ENCODE peak calls at places on chromosome 22, in ten cellular contexts. A is uterus, C is lung, W is fibroblast of lung, X is right atrium auricular region, Q is AG04450, S is endothelial cell, R is AG09309, P is omental fat pad, B is neural progenitor cell. T is an unnamed sample.

GRCh38 chr22:17339095-17339693 is 30.1 kb upstream of the CECR2 start:
- DNase-seq in A (no peak), C (no peak), B (no peak), S (no peak), W (no peak), R (no peak), Q (no peak), X (no peak), P (no peak), T (no peak)

GRCh38 chr22:27980424-27981148 is 61.5 kb upstream of the PITPNB start:
- DNase-seq in R (no peak), B (peak), A (no peak), Q (no peak), X (no peak), S (no peak), P (no peak), W (no peak), C (no peak), T (no peak)

GRCh38 chr22:34427841-34428240 is 507.6 kb upstream of the LARGE1 start:
- DNase-seq in X (no peak), C (no peak), Q (no peak), A (no peak), B (no peak), W (no peak), R (no peak), P (no peak), S (no peak), T (no peak)

GRCh38 chr22:27420817-27421361 is 380.7 kb downstream of the MN1 start:
- DNase-seq in S (no peak), R (peak), X (peak), P (no peak), Q (peak), B (no peak), A (peak), W (peak), C (peak), T (no peak)

GRCh38 chr22:18157714-18158028 is 7.7 kb downstream of the USP18 start:
- DNase-seq in W (no peak), S (no peak), B (no peak), X (no peak), R (no peak), P (no peak), Q (no peak), C (no peak), A (no peak), T (no peak)

GRCh38 chr22:35353318-35353717 is 27.6 kb upstream of the HMOX1 start:
- DNase-seq in S (no peak), Q (no peak), A (no peak), X (no peak), P (no peak), W (no peak), R (no peak), C (no peak), B (no peak), T (no peak)

GRCh38 chr22:44085743-44086741 is 61.9 kb downstream of the PARVB start:
- DNase-seq in B (peak), S (peak), P (no peak), A (peak), W (peak), C (peak), Q (no peak), X (peak), R (no peak), T (no peak)

GRCh38 chr22:30245985-30246901 is at the start of gene LIF:
- DNase-seq in C (no peak), B (peak), R (no peak), Q (peak), X (no peak), S (no peak), P (no peak), A (no peak), W (peak), T (no peak)

GRCh38 chr22:17581056-17581455 is 17.8 kb downstream of the SLC25A18 start:
- DNase-seq in Q (no peak), A (no peak), P (no peak), X (no peak), S (no peak), B (no peak), R (no peak), C (no peak), W (no peak), T (no peak)

GRCh38 chr22:27711756-27712155 is 89.8 kb downstream of the MN1 start:
- DNase-seq in S (no peak), P (no peak), Q (no peak), C (no peak), X (no peak), R (no peak), B (no peak), W (no peak), A (no peak), T (no peak)

GRCh38 chr22:38513063-38513462 is 7.0 kb upstream of the DDX17 start:
- DNase-seq in C (no peak), S (peak), R (no peak), X (no peak), B (peak), A (no peak), P (no peak), Q (no peak), W (no peak), T (no peak)

GRCh38 chr22:29206372-29207230 is 905 bp downstream of the EMID1 start:
- DNase-seq in C (no peak), B (peak), S (no peak), P (no peak), R (no peak), X (no peak), Q (no peak), W (no peak), A (no peak), T (peak)

GRCh38 chr22:24926849-24927579 is 19.5 kb downstream of the LHFPL7 start:
- DNase-seq in X (no peak), B (no peak), Q (no peak), W (peak), C (no peak), P (no peak), S (no peak), R (no peak), A (no peak), T (no peak)

GRCh38 chr22:41565403-41566054 is 4.7 kb downstream of the CSDC2 start:
- DNase-seq in R (no peak), W (peak), X (no peak), B (no peak), C (no peak), P (no peak), Q (peak), A (peak), S (no peak), T (no peak)

GRCh38 chr22:18058770-18059169 is 19.0 kb upstream of the PEX26 start:
- DNase-seq in B (no peak), W (no peak), C (no peak), A (no peak), X (no peak), Q (no peak), S (no peak), R (no peak), P (no peak), T (no peak)

GRCh38 chr22:38609371-38609770 is 39.4 kb upstream of the DMC1 start:
- DNase-seq in C (no peak), S (no peak), Q (no peak), P (no peak), A (no peak), W (peak), R (no peak), X (no peak), B (no peak), T (no peak)

GRCh38 chr22:29113329-29113728 is 40.5 kb downstream of the KREMEN1 start:
- DNase-seq in R (no peak), P (no peak), C (no peak), W (no peak), A (no peak), S (no peak), X (no peak), B (no peak), Q (peak), T (no peak)

GRCh38 chr22:49394116-49394785 is 433.4 kb downstream of the BRD1 start:
- DNase-seq in X (peak), P (no peak), C (no peak), B (no peak), R (no peak), W (no peak), A (no peak), Q (no peak), S (no peak), T (no peak)

GRCh38 chr22:49825944-49826602 is 1.6 kb downstream of the BRD1 start:
- DNase-seq in A (no peak), R (no peak), Q (no peak), B (no peak), C (no peak), W (peak), S (no peak), X (no peak), P (no peak), T (no peak)

GRCh38 chr22:47371263-47372090 is 609.0 kb downstream of the TBC1D22A start:
- DNase-seq in R (no peak), W (no peak), Q (no peak), X (no peak), S (no peak), C (no peak), P (no peak), B (no peak), A (peak), T (no peak)

GRCh38 chr22:39778055-39778454 is 115.5 kb downstream of the ENTHD1 start:
- DNase-seq in Q (no peak), S (no peak), P (no peak), R (no peak), X (no peak), B (no peak), W (no peak), C (no peak), A (no peak), T (no peak)
- TF ChIP-seq CTCF in Q (no peak), S (no peak), P (no peak), R (no peak), X (no peak), B (no peak), W (no peak), C (no peak), A (no peak), T (no peak)

DNA sequence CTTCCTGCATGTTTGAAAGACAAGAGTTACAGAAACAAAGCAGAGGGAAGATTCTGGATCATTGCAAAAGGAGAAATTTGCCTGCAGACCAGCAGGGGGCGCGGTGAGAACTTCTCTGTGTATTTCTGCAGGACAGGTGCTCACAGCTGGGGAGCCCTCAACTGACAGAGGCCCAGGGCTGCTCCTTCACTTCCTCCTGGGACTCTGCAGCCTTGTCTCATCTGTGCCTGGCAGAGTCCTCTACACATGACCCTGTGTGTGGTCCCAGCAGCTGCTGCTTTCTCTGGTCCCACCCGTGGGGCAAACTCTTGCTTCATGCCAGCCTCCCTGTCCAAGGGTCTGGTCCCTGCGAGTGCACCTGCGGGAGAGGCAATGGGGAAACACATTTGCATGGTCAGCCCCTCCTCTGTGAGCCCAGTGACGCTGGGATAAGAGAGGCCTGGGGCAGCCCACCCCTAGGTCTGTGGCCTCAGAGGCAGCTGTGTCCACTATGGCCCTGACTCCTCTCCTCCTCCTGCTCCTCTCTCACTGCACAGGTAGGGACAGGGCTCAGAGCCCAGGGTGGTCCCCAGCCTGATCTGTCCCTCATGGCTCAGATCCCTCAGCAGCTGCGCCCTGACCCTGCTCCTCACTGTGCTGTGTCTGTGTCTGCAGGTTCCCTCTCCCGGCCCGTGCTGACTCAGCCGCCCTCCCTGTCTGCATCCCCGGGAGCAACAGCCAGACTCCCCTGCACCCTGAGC is 43.2 kb upstream of the VPREB1 start:
- DNase-seq in R (no peak), Q (peak), X (no peak), W (no peak), S (peak), P (no peak), B (peak), A (no peak), C (no peak), T (no peak)
- TF ChIP-seq CTCF in R (peak), Q (peak), X (peak), W (peak), S (peak), P (no peak), B (peak), A (peak), C (peak), T (peak)

DNA sequence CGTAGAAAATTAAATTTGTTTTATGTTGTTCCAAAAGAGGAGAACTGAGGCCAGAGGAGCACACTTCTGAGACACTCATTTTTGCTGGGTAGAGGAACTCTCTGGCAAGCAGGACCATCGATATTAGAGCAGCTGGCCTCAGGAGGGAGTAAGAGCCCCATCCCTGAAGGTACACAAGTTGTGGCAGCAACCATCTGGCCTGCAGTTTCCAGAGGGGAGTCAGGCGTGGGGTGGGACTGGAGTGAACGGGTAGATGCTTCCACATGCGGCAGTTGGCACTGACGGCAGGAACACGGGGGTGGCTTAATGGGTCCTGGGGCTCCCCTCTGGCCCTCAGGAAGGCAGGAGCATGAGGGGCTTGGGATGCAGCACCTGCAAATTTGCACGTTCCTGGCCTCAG is 13.2 kb upstream of the SSTR3 start:
- DNase-seq in B (no peak), R (no peak), W (peak), A (no peak), P (no peak), Q (no peak), C (no peak), S (no peak), X (no peak), T (no peak)
- TF ChIP-seq CTCF in B (no peak), R (peak), W (no peak), A (no peak), P (no peak), Q (peak), C (no peak), S (no peak), X (no peak), T (no peak)

DNA sequence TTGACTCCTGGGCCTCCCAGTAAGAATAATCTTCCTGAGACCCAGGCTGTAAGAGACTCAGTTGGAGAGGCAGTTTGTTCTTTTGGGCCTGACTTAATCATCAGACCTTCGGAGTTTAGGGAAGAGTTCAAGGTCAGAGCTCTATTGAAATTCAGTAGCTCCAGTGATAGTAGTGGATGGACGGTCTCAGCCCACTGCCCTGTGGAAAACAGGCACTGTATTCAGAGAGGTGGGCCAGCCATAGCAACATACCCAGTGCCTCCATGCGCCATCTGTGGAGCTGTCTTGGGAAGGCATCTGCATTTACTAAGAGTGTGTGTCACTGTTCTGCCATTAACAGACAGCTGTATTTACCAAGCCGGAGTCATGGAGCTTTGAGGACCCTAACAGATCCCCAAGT is 2.9 kb downstream of the SMARCB1 start:
- DNase-seq in R (no peak), X (no peak), S (no peak), Q (no peak), A (no peak), P (no peak), W (no peak), B (no peak), C (no peak), T (no peak)
- TF ChIP-seq CTCF in R (no peak), X (no peak), S (no peak), Q (no peak), A (no peak), P (no peak), W (no peak), B (no peak), C (no peak), T (peak)

GRCh38 chr22:46156031-46156430 is 5.7 kb downstream of the PPARA start:
- DNase-seq in S (no peak), P (no peak), B (no peak), A (no peak), Q (no peak), R (no peak), W (no peak), C (no peak), X (no peak), T (no peak)
- TF ChIP-seq CTCF in S (no peak), P (no peak), B (no peak), A (no peak), Q (no peak), R (no peak), W (no peak), C (no peak), X (no peak), T (no peak)